ENCODE peak calls at places on chromosomes 3 and 15, in eight cellular contexts. U is fibroblast of mammary gland; K is GM10248; M is GM23248; B is GM12865; W is DMS53; C is kidney tubule cell; X is stimulated activated CD8-positive, alpha-beta memory T cell treated with anti-CD3 and anti-CD28 coated beads, Interleukin-12 subunit alpha, Interleukin-12 subunit beta, amount 100 ng/mL, for 1 hour. L is an unnamed sample.

GRCh38 chr3:179038216-179038898 is 33.3 kb downstream of the ZMAT3 start:
- DNase-seq in U (no peak), K (no peak), M (no peak), B (no peak), W (no peak), C (peak; percentile 14), X (no peak), L (no peak)

GRCh38 chr3:146948161-146948560 is 343.0 kb upstream of the PLSCR5 start:
- DNase-seq in U (no peak), K (no peak), M (no peak), B (no peak), W (no peak), C (no peak), X (no peak), L (no peak)

GRCh38 chr15:26771168-26771916 is 1.5 kb downstream of the GABRB3 start:
- DNase-seq in U (no peak), K (no peak), M (peak; percentile 8), B (no peak), W (no peak), C (no peak), X (no peak), L (no peak)

GRCh38 chr3:71779674-71780377 is 5.1 kb downstream of the PROK2 start:
- DNase-seq in U (no peak), K (no peak), M (no peak), B (no peak), W (no peak), C (no peak), X (no peak), L (no peak)

GRCh38 chr3:71905426-71905825 is 120.5 kb upstream of the PROK2 start:
- DNase-seq in U (no peak), K (peak; percentile 50), M (no peak), B (peak; percentile 55), W (no peak), C (no peak), X (no peak), L (no peak)

GRCh38 chr3:72318504-72319201 is 529.6 kb downstream of the SHQ1 start:
- DNase-seq in U (no peak), K (no peak), M (no peak), B (no peak), W (no peak), C (no peak), X (no peak), L (no peak)

GRCh38 chr3:10169000-10169496 is 4.3 kb downstream of the IRAK2 start:
- DNase-seq in U (no peak), K (no peak), M (no peak), B (no peak), W (no peak), C (peak; percentile 26), X (no peak), L (no peak)

GRCh38 chr3:12709334-12709733 is 45.4 kb upstream of the RAF1 start:
- DNase-seq in U (no peak), K (no peak), M (no peak), B (no peak), W (no peak), C (no peak), X (no peak), L (no peak)

GRCh38 chr15:35671197-35671596 is 125.2 kb upstream of the DPH6 start:
- DNase-seq in U (peak; percentile 47), K (no peak), M (peak; percentile 43), B (no peak), W (no peak), C (peak; percentile 69), X (no peak), L (no peak)